ENCODE peak calls at places on chromosomes 13 and 19, in seven cellular contexts. B, M, D, F, V, I and C are unnamed samples.

GRCh38 chr19:17889609-17890214 is 18.0 kb downstream of the SLC5A5 start:
- DNase-seq in B (no peak), M (peak; percentile 87), D (no peak), F (no peak), V (no peak), I (peak; percentile 18), C (no peak)

GRCh38 chr13:76854894-76855293 is 31.3 kb downstream of the KCTD12 start:
- DNase-seq in B (no peak), M (no peak), D (no peak), F (no peak), V (no peak), I (no peak), C (no peak)

GRCh38 chr13:73248711-73249580 is 190.1 kb downstream of the KLF5 start:
- DNase-seq in B (peak; percentile 75), M (no peak), D (no peak), F (no peak), V (no peak), I (no peak), C (no peak)

GRCh38 chr19:19460761-19461265 is 54.5 kb downstream of the TSSK6 start:
- DNase-seq in B (no peak), M (peak; percentile 47), D (peak; percentile 52), F (peak; percentile 40), V (no peak), I (peak; percentile 57), C (peak; percentile 53)

GRCh38 chr19:35320285-35320706 is 8.7 kb upstream of the CD22 start:
- DNase-seq in B (no peak), M (no peak), D (no peak), F (no peak), V (no peak), I (no peak), C (no peak)

GRCh38 chr19:48780684-48781391 is 25.5 kb downstream of the FGF21 start:
- DNase-seq in B (peak; percentile 81), M (no peak), D (no peak), F (no peak), V (no peak), I (no peak), C (no peak)

GRCh38 chr19:28435551-28436261 is 777.2 kb downstream of the UQCRFS1 start:
- DNase-seq in B (no peak), M (no peak), D (no peak), F (no peak), V (no peak), I (no peak), C (no peak)

GRCh38 chr13:109157275-109157674 is 527.9 kb downstream of the MYO16 start:
- DNase-seq in B (no peak), M (peak; percentile 21), D (no peak), F (no peak), V (no peak), I (no peak), C (no peak)

GRCh38 chr13:44474122-44474910 is 100.7 kb downstream of the SERP2 start:
- DNase-seq in B (no peak), M (no peak), D (no peak), F (no peak), V (no peak), I (no peak), C (no peak)

DNA sequence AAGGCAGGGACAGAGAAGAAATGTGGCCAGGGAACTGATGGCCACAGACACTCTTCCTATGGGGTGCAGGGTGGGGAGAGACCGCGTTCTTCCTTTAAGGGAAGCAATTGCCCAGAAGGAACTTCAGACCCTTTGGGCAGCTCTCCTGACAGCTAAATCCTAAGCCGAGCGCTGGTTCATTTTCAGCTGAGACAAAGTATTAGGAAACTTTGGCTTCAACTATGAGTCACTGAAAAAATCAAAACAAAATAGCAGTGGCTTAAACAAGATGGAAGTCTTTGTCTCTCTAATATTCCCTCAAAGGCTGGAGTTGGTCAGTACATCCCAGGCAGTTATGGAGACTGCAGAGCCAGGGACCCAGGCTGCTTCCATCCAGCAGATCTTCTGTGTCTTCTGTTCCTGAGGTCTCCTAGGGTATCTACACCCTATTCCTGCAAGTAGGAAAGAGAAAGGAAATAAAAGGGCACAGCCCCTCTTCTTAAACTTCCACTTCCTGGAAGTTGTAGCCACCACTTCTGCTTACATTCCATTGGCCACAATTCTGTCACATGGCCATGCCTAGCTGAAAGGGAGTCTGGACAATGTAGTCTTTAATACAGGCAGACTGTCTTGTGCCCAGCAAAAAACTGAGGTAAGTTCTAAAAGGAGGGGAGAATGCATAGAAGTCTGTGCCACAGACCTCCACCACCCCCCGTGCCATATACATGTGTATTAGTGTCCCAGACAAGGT is 163.5 kb downstream of the KATNAL1 start:
- DNase-seq in B (no peak), M (no peak), D (no peak), F (no peak), V (no peak), I (no peak), C (no peak)
- H3K4me1 ChIP-seq in B (no peaks in the 10 kb centered on the region), M (no peaks in the 10 kb centered on the region), D (peaks cover 10% of the 10 kb centered on the region), F (peaks cover 61% of the 10 kb centered on the region), V (peaks cover 31% of the 10 kb centered on the region), I (peaks cover 37% of the 10 kb centered on the region), C (peaks cover 58% of the 10 kb centered on the region)

DNA sequence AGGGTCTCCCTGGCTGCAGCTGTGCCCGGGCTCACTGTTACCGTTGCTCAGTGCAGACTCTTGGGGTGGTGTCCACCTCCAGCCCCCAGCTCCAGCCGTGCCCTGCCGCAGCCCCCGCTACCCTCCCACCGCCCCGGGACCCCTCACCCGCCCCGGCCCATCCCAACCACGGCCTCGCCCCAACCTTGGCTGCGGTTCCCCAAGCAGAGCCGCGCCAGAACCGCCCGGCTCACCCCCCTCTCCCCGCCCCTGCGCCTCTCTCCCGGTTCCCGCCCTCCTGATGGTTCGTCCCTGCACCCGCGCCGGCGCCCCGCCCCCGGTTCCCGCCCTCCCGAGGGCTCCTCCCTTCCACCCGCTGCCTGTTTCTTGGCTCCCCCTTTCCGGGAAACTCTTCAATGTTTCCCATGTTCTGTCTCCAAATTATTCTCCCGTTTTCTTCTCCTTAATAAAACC is 40.3 kb downstream of the ANKRD10 start:
- DNase-seq in B (peak; percentile 85), M (peak; percentile 89), D (peak; percentile 86), F (peak; percentile 10), V (no peak), I (no peak), C (no peak)
- H3K27ac ChIP-seq in B (no peak overlapping the region), M (no peak overlapping the region), D (no peak overlapping the region), F (no peak overlapping the region), V (peak overlapping the region; percentile 28), I (no peak overlapping the region), C (no peak overlapping the region)

GRCh38 chr19:1847684-1848398 is 442 bp downstream of the REXO1 start:
- DNase-seq in B (no peak), M (peak; percentile 72), D (peak; percentile 61), F (no peak), V (no peak), I (no peak), C (no peak)
- H3K4me1 ChIP-seq in B (peaks cover 23% of the 10 kb centered on the region), M (peaks cover 9% of the 10 kb centered on the region), D (peaks cover 26% of the 10 kb centered on the region), F (peaks cover 51% of the 10 kb centered on the region), V (peaks cover 63% of the 10 kb centered on the region), I (peaks cover 63% of the 10 kb centered on the region), C (peaks cover 58% of the 10 kb centered on the region)

GRCh38 chr19:11383706-11384048 is 437 bp downstream of the EPOR start:
- DNase-seq in B (no peak), M (peak; percentile 41), D (no peak), F (no peak), V (no peak), I (no peak), C (no peak)

GRCh38 chr19:11381535-11382369 is 2.4 kb downstream of the EPOR start:
- DNase-seq in B (peak; percentile 46), M (peak; percentile 95), D (peak; percentile 78), F (peak; percentile 76), V (no peak), I (no peak), C (peak; percentile 69)

GRCh38 chr19:11380653-11381534 is 3.2 kb downstream of the EPOR start:
- DNase-seq in B (peak; percentile 93), M (peak; percentile 98), D (peak; percentile 96), F (peak; percentile 97), V (peak; percentile 97), I (peak; percentile 95), C (peak; percentile 98)

GRCh38 chr19:11384778-11385129 is 640 bp upstream of the EPOR start:
- DNase-seq in B (no peak), M (no peak), D (no peak), F (no peak), V (no peak), I (no peak), C (no peak)

DNA sequence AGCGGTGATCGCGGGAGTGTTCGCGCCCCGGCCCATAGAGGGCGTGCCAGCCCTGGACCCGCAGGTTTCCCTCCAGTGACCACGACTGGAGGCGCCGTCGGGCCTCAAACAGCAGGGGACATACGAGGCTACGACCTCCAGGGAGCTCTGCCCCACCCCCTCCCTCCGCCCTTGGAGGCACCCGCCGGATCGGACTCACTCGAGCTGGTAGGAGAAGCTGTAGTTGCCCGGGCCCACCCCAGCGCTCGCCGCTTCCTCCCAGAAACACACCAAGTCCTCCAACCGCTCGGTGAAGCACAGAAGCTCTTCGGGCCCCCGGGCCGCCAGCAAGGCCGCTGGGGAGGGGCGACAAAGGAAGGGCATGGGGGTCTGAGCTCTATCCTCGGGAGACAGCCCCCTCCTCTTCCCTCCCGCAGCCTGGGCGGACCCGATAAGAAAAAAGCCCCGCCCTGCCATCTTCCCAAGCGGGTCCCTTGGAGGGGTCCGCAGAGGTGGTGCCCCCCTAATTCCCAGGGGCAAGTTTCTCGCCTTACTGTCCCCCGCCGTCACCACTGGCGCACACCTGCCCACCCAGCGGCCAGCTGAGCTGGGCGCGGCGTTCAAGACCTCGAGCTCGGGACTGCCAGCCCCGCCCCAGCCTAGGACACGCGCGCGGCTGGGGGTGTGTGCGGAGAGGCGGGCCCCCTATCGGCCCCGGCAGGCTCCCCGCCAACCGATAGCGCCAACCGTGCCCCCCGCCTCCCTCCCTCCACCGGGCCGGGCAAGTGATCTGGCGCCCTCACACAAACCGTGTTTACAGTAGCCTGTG is 1.0 kb downstream of the EPOR start:
- DNase-seq in B (peak; percentile 60), M (peak; percentile 68), D (peak; percentile 64), F (no peak), V (no peak), I (peak; percentile 28), C (no peak)
- H3K27ac ChIP-seq in B (no peak overlapping the region), M (no peak overlapping the region), D (no peak overlapping the region), F (no peak overlapping the region), V (peak overlapping the region; percentile 42), I (no peak overlapping the region), C (peak overlapping the region; percentile 47)

GRCh38 chr19:15212682-15213081 is 11.9 kb upstream of the NOTCH3 start:
- DNase-seq in B (no peak), M (no peak), D (no peak), F (no peak), V (no peak), I (no peak), C (no peak)

GRCh38 chr19:15218501-15218900 is 13.7 kb downstream of the EPHX3 start:
- DNase-seq in B (no peak), M (no peak), D (no peak), F (no peak), V (no peak), I (no peak), C (no peak)

GRCh38 chr19:15216363-15216762 is 15.6 kb upstream of the NOTCH3 start:
- DNase-seq in B (no peak), M (no peak), D (no peak), F (no peak), V (no peak), I (no peak), C (no peak)

GRCh38 chr19:15210323-15210774 is 9.6 kb upstream of the NOTCH3 start:
- DNase-seq in B (no peak), M (no peak), D (no peak), F (no peak), V (no peak), I (no peak), C (no peak)

GRCh38 chr19:15213715-15214381 is 13.1 kb upstream of the NOTCH3 start:
- DNase-seq in B (no peak), M (no peak), D (no peak), F (no peak), V (no peak), I (no peak), C (no peak)
- H3K4me1 ChIP-seq in B (no peaks in the 10 kb centered on the region), M (no peaks in the 10 kb centered on the region), D (no peaks in the 10 kb centered on the region), F (no peaks in the 10 kb centered on the region), V (no peaks in the 10 kb centered on the region), I (no peaks in the 10 kb centered on the region), C (no peaks in the 10 kb centered on the region)